ENCODE peak calls at places on chromosomes 7 and 10, in six cellular contexts. One of them, this sample, is unnamed.

GRCh38 chr7:76193478-76193877 is 8.2 kb upstream of the SRRM3 start:
- DNase-seq in hepatocyte: no peak
- DNase-seq in GM23338: no peak
- DNase-seq in MM.1S: no peak
- DNase-seq in neural progenitor cell: no peak
- DNase-seq in HCT116: no peak
- DNase-seq in this sample: no peak

GRCh38 chr10:77641788-77642397 is 4.3 kb upstream of the KCNMA1 start:
- DNase-seq in MM.1S: peak; percentile 79
- DNase-seq in hepatocyte: peak; percentile 91
- DNase-seq in HCT116: peak; percentile 64
- DNase-seq in neural progenitor cell: peak; percentile 87
- DNase-seq in GM23338: peak; percentile 91
- DNase-seq in this sample: peak; percentile 80

GRCh38 chr10:11014671-11015141 is 3.0 kb upstream of the CELF2 start:
- DNase-seq in GM23338: no peak
- DNase-seq in neural progenitor cell: peak; percentile 28
- DNase-seq in HCT116: no peak
- DNase-seq in MM.1S: no peak
- DNase-seq in hepatocyte: no peak
- DNase-seq in this sample: no peak

GRCh38 chr7:24755096-24755495 is 2.2 kb downstream of the GSDME start:
- DNase-seq in HCT116: no peak
- DNase-seq in MM.1S: no peak
- DNase-seq in hepatocyte: no peak
- DNase-seq in GM23338: no peak
- DNase-seq in neural progenitor cell: no peak
- DNase-seq in this sample: no peak

GRCh38 chr7:129784783-129785456 is 167.8 kb downstream of the UBE2H start:
- DNase-seq in MM.1S: peak; percentile 87
- DNase-seq in hepatocyte: no peak
- DNase-seq in neural progenitor cell: peak; percentile 54
- DNase-seq in HCT116: no peak
- DNase-seq in GM23338: peak; percentile 63
- DNase-seq in this sample: no peak

GRCh38 chr7:77467453-77467852 is 51.3 kb upstream of the GSAP start:
- DNase-seq in hepatocyte: peak; percentile 20
- DNase-seq in GM23338: no peak
- DNase-seq in HCT116: no peak
- DNase-seq in neural progenitor cell: no peak
- DNase-seq in MM.1S: no peak
- DNase-seq in this sample: no peak

GRCh38 chr7:152568972-152569371 is 107.0 kb downstream of the XRCC2 start:
- DNase-seq in neural progenitor cell: no peak
- DNase-seq in GM23338: peak; percentile 30
- DNase-seq in HCT116: no peak
- DNase-seq in MM.1S: no peak
- DNase-seq in hepatocyte: no peak
- DNase-seq in this sample: no peak

GRCh38 chr10:30176182-30176581 is 116.8 kb upstream of the JCAD start:
- DNase-seq in HCT116: no peak
- DNase-seq in GM23338: no peak
- DNase-seq in MM.1S: no peak
- DNase-seq in neural progenitor cell: no peak
- DNase-seq in hepatocyte: no peak
- DNase-seq in this sample: no peak

GRCh38 chr7:143041346-143041745 is 10.8 kb upstream of the OR6V1 start:
- DNase-seq in MM.1S: no peak
- DNase-seq in GM23338: no peak
- DNase-seq in HCT116: no peak
- DNase-seq in hepatocyte: no peak
- DNase-seq in neural progenitor cell: no peak
- DNase-seq in this sample: no peak

GRCh38 chr7:137791947-137792346 is 54.8 kb downstream of the DGKI start:
- DNase-seq in MM.1S: no peak
- DNase-seq in GM23338: peak; percentile 37
- DNase-seq in neural progenitor cell: no peak
- DNase-seq in hepatocyte: no peak
- DNase-seq in HCT116: no peak
- DNase-seq in this sample: no peak

GRCh38 chr7:141975806-141976523 is 2.4 kb upstream of the TAS2R38 start:
- DNase-seq in GM23338: peak; percentile 95
- DNase-seq in HCT116: peak; percentile 60
- DNase-seq in neural progenitor cell: peak; percentile 90
- DNase-seq in MM.1S: peak; percentile 87
- DNase-seq in hepatocyte: peak; percentile 88
- DNase-seq in this sample: peak; percentile 77

GRCh38 chr10:110865184-110865803 is 6.4 kb upstream of the PDCD4 start:
- DNase-seq in GM23338: no peak
- DNase-seq in hepatocyte: peak; percentile 81
- DNase-seq in HCT116: no peak
- DNase-seq in neural progenitor cell: peak; percentile 68
- DNase-seq in MM.1S: no peak
- DNase-seq in this sample: peak; percentile 69

GRCh38 chr10:60921631-60922030 is 22.4 kb downstream of the RHOBTB1 start:
- DNase-seq in GM23338: no peak
- DNase-seq in MM.1S: peak; percentile 27
- DNase-seq in hepatocyte: no peak
- DNase-seq in neural progenitor cell: no peak
- DNase-seq in HCT116: no peak
- DNase-seq in this sample: no peak

GRCh38 chr10:114337510-114338462 is 66.5 kb downstream of the AFAP1L2 start:
- DNase-seq in neural progenitor cell: peak; percentile 54
- DNase-seq in hepatocyte: no peak
- DNase-seq in MM.1S: no peak
- DNase-seq in GM23338: peak; percentile 73
- DNase-seq in HCT116: no peak
- DNase-seq in this sample: no peak

GRCh38 chr7:7122701-7123281 is 59.6 kb upstream of the C1GALT1 start:
- DNase-seq in neural progenitor cell: no peak
- DNase-seq in MM.1S: no peak
- DNase-seq in HCT116: no peak
- DNase-seq in hepatocyte: no peak
- DNase-seq in GM23338: no peak
- DNase-seq in this sample: no peak

GRCh38 chr7:100072462-100072861 is 9.1 kb downstream of the ZNF3 start:
- DNase-seq in neural progenitor cell: no peak
- DNase-seq in MM.1S: no peak
- DNase-seq in HCT116: no peak
- DNase-seq in hepatocyte: no peak
- DNase-seq in GM23338: no peak
- DNase-seq in this sample: no peak

GRCh38 chr10:69425513-69426298 is 9.0 kb upstream of the TACR2 start:
- DNase-seq in GM23338: no peak
- DNase-seq in HCT116: no peak
- DNase-seq in neural progenitor cell: no peak
- DNase-seq in MM.1S: peak; percentile 27
- DNase-seq in hepatocyte: peak; percentile 84
- DNase-seq in this sample: no peak

GRCh38 chr10:93413252-93413689 is 68.9 kb downstream of the MYOF start:
- DNase-seq in hepatocyte: no peak
- DNase-seq in MM.1S: no peak
- DNase-seq in HCT116: no peak
- DNase-seq in neural progenitor cell: no peak
- DNase-seq in GM23338: no peak
- DNase-seq in this sample: peak; percentile 85

GRCh38 chr7:149859369-149859768 is 14.4 kb upstream of the ATP6V0E2 start:
- DNase-seq in neural progenitor cell: no peak
- DNase-seq in hepatocyte: no peak
- DNase-seq in MM.1S: no peak
- DNase-seq in HCT116: no peak
- DNase-seq in GM23338: no peak
- DNase-seq in this sample: no peak

GRCh38 chr10:43892062-43892765 is 243.5 kb upstream of the ZNF32 start:
- DNase-seq in HCT116: no peak
- DNase-seq in hepatocyte: no peak
- DNase-seq in GM23338: no peak
- DNase-seq in MM.1S: no peak
- DNase-seq in neural progenitor cell: no peak
- DNase-seq in this sample: no peak

GRCh38 chr7:131889572-131890150 is 333.2 kb upstream of the PODXL start:
- DNase-seq in HCT116: no peak
- DNase-seq in MM.1S: no peak
- DNase-seq in hepatocyte: no peak
- DNase-seq in GM23338: no peak
- DNase-seq in neural progenitor cell: no peak
- DNase-seq in this sample: no peak

GRCh38 chr10:94274142-94274787 is 88.5 kb downstream of the NOC3L start:
- DNase-seq in MM.1S: no peak
- DNase-seq in GM23338: no peak
- DNase-seq in HCT116: no peak
- DNase-seq in hepatocyte: no peak
- DNase-seq in neural progenitor cell: no peak
- DNase-seq in this sample: no peak

GRCh38 chr10:6973904-6974303 is 393.8 kb upstream of the PRKCQ start:
- DNase-seq in GM23338: no peak
- DNase-seq in hepatocyte: no peak
- DNase-seq in MM.1S: no peak
- DNase-seq in HCT116: no peak
- DNase-seq in neural progenitor cell: no peak
- DNase-seq in this sample: no peak

DNA sequence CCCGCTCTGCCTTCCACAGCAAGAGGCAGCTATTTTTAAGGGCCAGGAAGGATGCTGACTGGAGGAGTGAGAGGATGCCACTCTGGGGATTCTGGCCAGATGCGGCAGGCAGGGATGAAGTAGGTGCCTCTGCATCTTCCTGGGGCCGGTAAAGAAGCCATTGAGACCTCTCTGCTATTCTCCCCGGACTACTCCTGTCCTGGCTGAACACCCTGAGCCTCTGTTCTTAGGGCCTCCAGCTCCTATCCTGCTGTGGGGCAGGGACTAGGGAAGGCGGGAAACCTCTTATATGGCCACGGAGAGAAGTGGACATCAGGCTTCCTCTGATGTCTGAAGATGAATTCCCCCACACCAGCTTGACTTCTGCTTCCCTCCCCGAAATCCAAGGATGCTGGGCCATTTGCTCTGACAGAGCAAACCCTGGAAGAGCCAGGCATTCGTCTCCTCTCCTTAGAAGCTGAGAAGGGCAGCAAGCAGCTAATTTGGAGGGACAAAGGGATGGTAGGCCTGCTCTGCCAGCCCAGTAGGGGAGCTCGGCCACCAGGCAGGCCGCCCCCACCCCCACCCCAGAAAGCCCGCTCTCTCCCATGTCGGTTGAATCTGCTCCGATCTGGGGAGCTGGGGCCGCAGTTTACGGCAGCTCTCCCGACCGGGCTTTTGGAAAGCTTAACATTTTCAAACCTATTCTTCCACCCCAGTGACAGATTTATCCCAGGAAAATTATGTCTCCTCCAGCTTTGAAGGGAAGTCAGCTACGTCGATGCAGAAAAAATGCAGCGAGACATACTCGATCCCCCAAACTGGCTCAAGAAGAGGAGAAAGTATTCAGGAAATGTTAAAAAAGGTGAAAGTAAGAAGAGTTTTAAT is 2.8 kb downstream of the FGF8 start:
- DNase-seq in neural progenitor cell: peak; percentile 44
- DNase-seq in GM23338: peak; percentile 43
- DNase-seq in MM.1S: no peak
- DNase-seq in hepatocyte: no peak
- DNase-seq in HCT116: no peak
- DNase-seq in this sample: no peak
- TF ChIP-seq EZH2 in neural progenitor cell: no peak
- TF ChIP-seq EZH2 in GM23338: peak; percentile 43
- TF ChIP-seq EZH2 in MM.1S: peak; percentile 74
- TF ChIP-seq EZH2 in hepatocyte: no peak
- TF ChIP-seq EZH2 in HCT116: no peak
- TF ChIP-seq EZH2 in this sample: no peak

DNA sequence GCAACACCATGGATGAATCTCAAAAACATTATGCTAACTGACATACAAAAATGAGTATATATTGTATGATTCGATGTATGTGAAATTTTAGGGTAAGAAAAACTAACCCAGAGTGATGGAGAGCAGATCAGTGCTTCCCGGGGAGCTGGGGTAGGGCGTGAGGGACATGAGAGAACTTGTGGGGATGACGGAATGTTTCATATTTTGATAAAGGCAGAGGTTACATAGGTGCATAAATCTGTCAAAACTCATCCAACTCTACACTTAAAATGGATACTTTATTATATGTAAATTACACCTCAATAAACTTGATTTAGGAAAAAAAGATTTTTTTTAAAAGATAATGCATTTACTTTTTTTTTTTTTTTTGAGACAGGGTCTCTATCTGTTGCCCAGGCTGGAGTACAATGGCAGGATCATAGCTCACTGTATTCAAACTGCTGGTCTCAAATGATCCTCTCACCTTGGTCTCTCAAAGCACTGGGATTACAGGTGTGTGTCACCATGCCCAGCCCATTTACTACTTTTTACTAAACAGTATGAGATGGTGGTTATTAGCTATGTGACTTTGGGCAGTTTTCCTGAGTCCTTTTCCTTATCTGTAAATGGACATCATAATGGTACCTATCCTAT is 13.7 kb downstream of the RHEB start:
- DNase-seq in MM.1S: no peak
- DNase-seq in hepatocyte: no peak
- DNase-seq in GM23338: no peak
- DNase-seq in HCT116: no peak
- DNase-seq in neural progenitor cell: no peak
- DNase-seq in this sample: no peak
- H3K4me1 ChIP-seq in MM.1S: peaks cover 7% of the 10 kb centered on the region
- H3K4me1 ChIP-seq in hepatocyte: no peaks in the 10 kb centered on the region
- H3K4me1 ChIP-seq in GM23338: peaks cover 70% of the 10 kb centered on the region
- H3K4me1 ChIP-seq in HCT116: peaks cover 10% of the 10 kb centered on the region
- H3K4me1 ChIP-seq in neural progenitor cell: peaks cover 19% of the 10 kb centered on the region
- H3K4me1 ChIP-seq in this sample: peaks cover 23% of the 10 kb centered on the region

DNA sequence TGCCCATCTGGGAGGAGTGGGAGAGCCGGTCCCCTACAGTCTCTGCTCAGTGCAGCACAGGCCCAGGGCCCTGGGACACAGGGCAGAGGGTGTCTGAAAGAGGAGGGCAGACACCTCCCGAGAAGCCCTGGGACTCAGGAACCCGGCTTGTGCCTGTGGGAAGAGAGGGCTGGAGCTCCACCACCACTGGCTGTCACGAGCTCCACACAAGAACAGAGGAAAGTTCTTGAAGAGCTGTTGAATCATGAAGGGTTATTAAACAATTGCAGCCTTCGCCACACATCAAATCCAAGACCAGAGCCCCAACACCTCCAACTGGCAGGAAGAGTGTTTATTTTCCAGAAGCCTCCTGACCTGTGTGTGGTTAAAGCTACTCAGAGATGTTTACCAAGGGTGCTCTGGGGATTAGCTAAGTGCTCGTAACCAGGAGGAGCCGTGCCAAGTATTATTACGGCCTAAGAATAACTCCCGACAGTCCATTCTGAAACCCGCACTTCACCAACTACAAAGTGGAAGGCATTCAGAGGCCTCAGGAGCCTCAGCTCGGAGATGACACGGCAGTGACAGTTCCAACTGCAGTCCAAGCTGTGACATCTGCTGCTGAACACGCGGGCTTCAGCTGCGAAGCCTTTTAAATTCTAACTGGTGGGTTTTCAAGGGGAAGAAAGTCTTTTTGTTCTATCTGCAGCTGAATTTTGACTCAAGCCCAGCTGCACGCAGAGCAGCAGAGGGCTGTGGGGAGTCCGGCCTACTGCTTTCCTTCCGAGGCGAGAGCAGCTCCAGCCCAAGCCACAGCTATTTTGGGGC is 75.1 kb downstream of the MAD1L1 start:
- DNase-seq in HCT116: no peak
- DNase-seq in hepatocyte: peak; percentile 83
- DNase-seq in MM.1S: no peak
- DNase-seq in neural progenitor cell: peak; percentile 26
- DNase-seq in GM23338: no peak
- DNase-seq in this sample: peak; percentile 61
- H3K27ac ChIP-seq in HCT116: no peak overlapping the region
- H3K27ac ChIP-seq in hepatocyte: peak overlapping the region; percentile 81
- H3K27ac ChIP-seq in MM.1S: no peak overlapping the region
- H3K27ac ChIP-seq in neural progenitor cell: peak overlapping the region; percentile 60
- H3K27ac ChIP-seq in GM23338: peak overlapping the region; percentile 83
- H3K27ac ChIP-seq in this sample: peak overlapping the region; percentile 59

GRCh38 chr7:289756-290553 is at the start of gene FOXL3:
- DNase-seq in HCT116: no peak
- DNase-seq in GM23338: peak; percentile 68
- DNase-seq in MM.1S: no peak
- DNase-seq in hepatocyte: no peak
- DNase-seq in neural progenitor cell: no peak
- DNase-seq in this sample: no peak
- TF ChIP-seq EZH2 in HCT116: no peak
- TF ChIP-seq EZH2 in GM23338: peak; percentile 86
- TF ChIP-seq EZH2 in MM.1S: no peak
- TF ChIP-seq EZH2 in hepatocyte: no peak
- TF ChIP-seq EZH2 in neural progenitor cell: no peak
- TF ChIP-seq EZH2 in this sample: peak; percentile 18